ENCODE peak calls at places on chromosomes 5 and 9, in five cellular contexts. T is NCI-H1092, F is Calu3, M is NCI-H2107, A is psoas muscle. S is an unnamed sample.

GRCh38 chr9:80797427-80797825 is 891.9 kb downstream of the TLE1 start:
- DNase-seq in T (no peak), F (no peak), M (no peak), A (no peak), S (no peak)

GRCh38 chr9:121292051-121292450 is 24.1 kb downstream of the GSN start:
- DNase-seq in T (no peak), F (no peak), M (no peak), A (no peak), S (no peak)

GRCh38 chr9:94611638-94612068 is 18.0 kb upstream of the FBP2 start:
- DNase-seq in T (no peak), F (no peak), M (no peak), A (no peak), S (no peak)

GRCh38 chr9:121557581-121558422 is 58.2 kb upstream of the GGTA1 start:
- DNase-seq in T (no peak), F (peak; percentile 67), M (peak; percentile 13), A (peak; percentile 87), S (no peak)

GRCh38 chr5:80254767-80255424 is 952 bp downstream of the SERINC5 start:
- DNase-seq in T (no peak), F (no peak), M (no peak), A (no peak), S (no peak)

GRCh38 chr5:56345352-56345751 is 112.2 kb upstream of the ANKRD55 start:
- DNase-seq in T (no peak), F (no peak), M (no peak), A (no peak), S (no peak)

GRCh38 chr9:72396247-72397091 is 31.5 kb upstream of the ZFAND5 start:
- DNase-seq in T (no peak), F (no peak), M (no peak), A (no peak), S (no peak)

GRCh38 chr9:36306481-36307306 is 48.4 kb upstream of the GNE start:
- DNase-seq in T (no peak), F (no peak), M (no peak), A (no peak), S (no peak)

GRCh38 chr9:15295761-15296405 is 11.1 kb downstream of the TTC39B start:
- DNase-seq in T (no peak), F (no peak), M (no peak), A (no peak), S (no peak)

GRCh38 chr5:756171-756570 is 28.4 kb downstream of the ZDHHC11B start:
- DNase-seq in T (no peak), F (no peak), M (no peak), A (no peak), S (no peak)

GRCh38 chr5:81482595-81482994 is 88.7 kb upstream of the ACOT12 start:
- DNase-seq in T (no peak), F (no peak), M (no peak), A (no peak), S (no peak)

GRCh38 chr9:127828262-127829031 is 25.8 kb downstream of the FPGS start:
- DNase-seq in T (peak; percentile 33), F (peak; percentile 67), M (peak; percentile 21), A (peak; percentile 94), S (no peak)

GRCh38 chr9:121858788-121859187 is 207.4 kb downstream of the DAB2IP start:
- DNase-seq in T (no peak), F (no peak), M (no peak), A (no peak), S (no peak)

GRCh38 chr9:8955315-8955714 is 1155.7 kb upstream of the DMAC1 start:
- DNase-seq in T (no peak), F (no peak), M (no peak), A (no peak), S (no peak)

GRCh38 chr5:33120671-33121070 is 320.1 kb upstream of the TARS1 start:
- DNase-seq in T (no peak), F (no peak), M (no peak), A (no peak), S (no peak)

GRCh38 chr5:130871346-130872086 is 293.5 kb downstream of the HINT1 start:
- DNase-seq in T (no peak), F (peak; percentile 62), M (no peak), A (peak; percentile 81), S (no peak)

GRCh38 chr5:65027149-65027548 is 258.4 kb downstream of the CWC27 start:
- DNase-seq in T (no peak), F (no peak), M (no peak), A (no peak), S (no peak)

GRCh38 chr5:79297661-79298060 is 61.7 kb downstream of the JMY start:
- DNase-seq in T (no peak), F (no peak), M (peak; percentile 11), A (no peak), S (no peak)

GRCh38 chr9:17057729-17058128 is 77.1 kb upstream of the CNTLN start:
- DNase-seq in T (no peak), F (no peak), M (peak; percentile 23), A (no peak), S (peak; percentile 55)

GRCh38 chr5:144448457-144448856 is 277.8 kb downstream of the KCTD16 start:
- DNase-seq in T (no peak), F (no peak), M (no peak), A (no peak), S (no peak)

GRCh38 chr9:81030027-81030426 is 659.3 kb downstream of the TLE1 start:
- DNase-seq in T (no peak), F (no peak), M (no peak), A (no peak), S (no peak)

S was measured in NCI-H2081 treated with DMSO at 0.1 percent for 48 hours.